ENCODE peak calls at places on chromosomes 2 and 18, in ten cellular contexts. One of them, this sample, is unnamed.

GRCh38 chr2:17543848-17544645 is 3.6 kb downstream of the VSNL1 start:
- DNase-seq in NCI-H446: peak
- DNase-seq in AG10803: peak
- DNase-seq in endothelial cell: no peak
- DNase-seq in breast epithelium: no peak
- DNase-seq in activated naive CD4-positive, alpha-beta T cell treated with anti-CD3 and anti-CD28 coated beads for 36 hours: no peak
- DNase-seq in Ammon's horn: no peak
- DNase-seq in spleen: no peak
- DNase-seq in effector memory CD8-positive, alpha-beta T cell: no peak
- DNase-seq in midbrain: no peak
- DNase-seq in this sample: no peak

GRCh38 chr2:51960846-51961335 is 929.0 kb upstream of the NRXN1 start:
- DNase-seq in AG10803: peak
- DNase-seq in Ammon's horn: no peak
- DNase-seq in midbrain: no peak
- DNase-seq in NCI-H446: no peak
- DNase-seq in activated naive CD4-positive, alpha-beta T cell treated with anti-CD3 and anti-CD28 coated beads for 36 hours: no peak
- DNase-seq in endothelial cell: no peak
- DNase-seq in breast epithelium: no peak
- DNase-seq in spleen: no peak
- DNase-seq in effector memory CD8-positive, alpha-beta T cell: no peak
- DNase-seq in this sample: no peak

GRCh38 chr2:73187549-73187948 is 14.8 kb upstream of the NOTO start:
- DNase-seq in spleen: no peak
- DNase-seq in midbrain: no peak
- DNase-seq in NCI-H446: no peak
- DNase-seq in breast epithelium: no peak
- DNase-seq in endothelial cell: no peak
- DNase-seq in AG10803: no peak
- DNase-seq in activated naive CD4-positive, alpha-beta T cell treated with anti-CD3 and anti-CD28 coated beads for 36 hours: no peak
- DNase-seq in effector memory CD8-positive, alpha-beta T cell: no peak
- DNase-seq in Ammon's horn: no peak
- DNase-seq in this sample: no peak

GRCh38 chr18:7592305-7593071 is 25.4 kb downstream of the PTPRM start:
- DNase-seq in NCI-H446: no peak
- DNase-seq in activated naive CD4-positive, alpha-beta T cell treated with anti-CD3 and anti-CD28 coated beads for 36 hours: no peak
- DNase-seq in AG10803: no peak
- DNase-seq in spleen: no peak
- DNase-seq in endothelial cell: peak
- DNase-seq in midbrain: no peak
- DNase-seq in breast epithelium: no peak
- DNase-seq in Ammon's horn: no peak
- DNase-seq in effector memory CD8-positive, alpha-beta T cell: no peak
- DNase-seq in this sample: no peak

GRCh38 chr2:169259402-169259801 is 102.9 kb downstream of the LRP2 start:
- DNase-seq in AG10803: no peak
- DNase-seq in NCI-H446: no peak
- DNase-seq in endothelial cell: no peak
- DNase-seq in midbrain: no peak
- DNase-seq in breast epithelium: no peak
- DNase-seq in Ammon's horn: no peak
- DNase-seq in effector memory CD8-positive, alpha-beta T cell: no peak
- DNase-seq in spleen: no peak
- DNase-seq in activated naive CD4-positive, alpha-beta T cell treated with anti-CD3 and anti-CD28 coated beads for 36 hours: no peak
- DNase-seq in this sample: no peak

GRCh38 chr2:213098612-213099011 is 52.8 kb downstream of the IKZF2 start:
- DNase-seq in activated naive CD4-positive, alpha-beta T cell treated with anti-CD3 and anti-CD28 coated beads for 36 hours: no peak
- DNase-seq in AG10803: no peak
- DNase-seq in spleen: no peak
- DNase-seq in midbrain: no peak
- DNase-seq in NCI-H446: no peak
- DNase-seq in breast epithelium: no peak
- DNase-seq in endothelial cell: no peak
- DNase-seq in effector memory CD8-positive, alpha-beta T cell: no peak
- DNase-seq in Ammon's horn: no peak
- DNase-seq in this sample: no peak

GRCh38 chr2:175432021-175432420 is 250.5 kb upstream of the ATP5MC3 start:
- DNase-seq in AG10803: no peak
- DNase-seq in midbrain: no peak
- DNase-seq in endothelial cell: no peak
- DNase-seq in spleen: no peak
- DNase-seq in activated naive CD4-positive, alpha-beta T cell treated with anti-CD3 and anti-CD28 coated beads for 36 hours: no peak
- DNase-seq in Ammon's horn: no peak
- DNase-seq in NCI-H446: no peak
- DNase-seq in effector memory CD8-positive, alpha-beta T cell: no peak
- DNase-seq in breast epithelium: no peak
- DNase-seq in this sample: no peak

GRCh38 chr18:8696749-8697211 is 8.6 kb upstream of the MTCL1 start:
- DNase-seq in activated naive CD4-positive, alpha-beta T cell treated with anti-CD3 and anti-CD28 coated beads for 36 hours: peak
- DNase-seq in midbrain: peak
- DNase-seq in NCI-H446: peak
- DNase-seq in Ammon's horn: peak
- DNase-seq in effector memory CD8-positive, alpha-beta T cell: peak
- DNase-seq in endothelial cell: peak
- DNase-seq in AG10803: peak
- DNase-seq in breast epithelium: peak
- DNase-seq in spleen: peak
- DNase-seq in this sample: peak

GRCh38 chr18:78113445-78113844 is 863.8 kb downstream of the GALR1 start:
- DNase-seq in Ammon's horn: no peak
- DNase-seq in midbrain: no peak
- DNase-seq in activated naive CD4-positive, alpha-beta T cell treated with anti-CD3 and anti-CD28 coated beads for 36 hours: no peak
- DNase-seq in spleen: no peak
- DNase-seq in breast epithelium: no peak
- DNase-seq in AG10803: no peak
- DNase-seq in endothelial cell: no peak
- DNase-seq in effector memory CD8-positive, alpha-beta T cell: no peak
- DNase-seq in NCI-H446: no peak
- DNase-seq in this sample: no peak

GRCh38 chr2:134127496-134127895 is 126.4 kb upstream of the MGAT5 start:
- DNase-seq in breast epithelium: no peak
- DNase-seq in midbrain: no peak
- DNase-seq in AG10803: no peak
- DNase-seq in Ammon's horn: no peak
- DNase-seq in NCI-H446: no peak
- DNase-seq in endothelial cell: no peak
- DNase-seq in effector memory CD8-positive, alpha-beta T cell: peak
- DNase-seq in activated naive CD4-positive, alpha-beta T cell treated with anti-CD3 and anti-CD28 coated beads for 36 hours: peak
- DNase-seq in spleen: no peak
- DNase-seq in this sample: peak